ENCODE peak calls at places on chromosome 13, in ten cellular contexts. Y, T, D, R, V, K, Q, G, X and J are unnamed samples.

GRCh38 chr13:90415902-90416301 is 931.6 kb upstream of the MIR17HG start:
- DNase-seq in Y (no peak), T (no peak), D (no peak), R (no peak), V (no peak), K (no peak), Q (no peak), G (no peak), X (no peak), J (no peak)

GRCh38 chr13:99442273-99442895 is 58.9 kb upstream of the TM9SF2 start:
- DNase-seq in Y (peak; percentile 35), T (peak; percentile 52), D (no peak), R (peak; percentile 47), V (no peak), K (no peak), Q (peak; percentile 55), G (peak; percentile 58), X (no peak), J (no peak)

GRCh38 chr13:109720758-109721184 is 65.6 kb downstream of the IRS2 start:
- DNase-seq in Y (peak; percentile 35), T (peak; percentile 55), D (no peak), R (no peak), V (no peak), K (no peak), Q (no peak), G (no peak), X (no peak), J (no peak)

GRCh38 chr13:43146400-43146799 is 123.0 kb downstream of the DNAJC15 start:
- DNase-seq in Y (no peak), T (no peak), D (no peak), R (no peak), V (no peak), K (no peak), Q (no peak), G (no peak), X (no peak), J (no peak)

GRCh38 chr13:111508164-111508870 is 187.9 kb downstream of the TEX29 start:
- DNase-seq in Y (no peak), T (peak; percentile 10), D (no peak), R (no peak), V (no peak), K (no peak), Q (no peak), G (no peak), X (no peak), J (no peak)

GRCh38 chr13:110126391-110126961 is 180.5 kb downstream of the COL4A1 start:
- DNase-seq in Y (no peak), T (no peak), D (no peak), R (no peak), V (no peak), K (peak; percentile 82), Q (no peak), G (no peak), X (peak; percentile 92), J (peak; percentile 77)

GRCh38 chr13:113859311-113860050 is 4.4 kb downstream of the GAS6 start:
- DNase-seq in Y (no peak), T (no peak), D (no peak), R (no peak), V (no peak), K (no peak), Q (no peak), G (no peak), X (no peak), J (no peak)

GRCh38 chr13:28613562-28613961 is 45.4 kb upstream of the POMP start:
- DNase-seq in Y (no peak), T (no peak), D (no peak), R (no peak), V (no peak), K (no peak), Q (no peak), G (no peak), X (no peak), J (no peak)

GRCh38 chr13:113915786-113916329 is 52.0 kb upstream of the GAS6 start:
- DNase-seq in Y (no peak), T (peak; percentile 19), D (no peak), R (no peak), V (peak; percentile 52), K (no peak), Q (no peak), G (no peak), X (peak; percentile 47), J (peak; percentile 12)

GRCh38 chr13:105177265-105177900 is 1358.1 kb downstream of the EFNB2 start:
- DNase-seq in Y (no peak), T (no peak), D (no peak), R (no peak), V (no peak), K (no peak), Q (no peak), G (no peak), X (no peak), J (no peak)

GRCh38 chr13:97538193-97538592 is 104.2 kb downstream of the RAP2A start:
- DNase-seq in Y (no peak), T (no peak), D (no peak), R (no peak), V (no peak), K (no peak), Q (no peak), G (no peak), X (no peak), J (peak; percentile 23)

DNA sequence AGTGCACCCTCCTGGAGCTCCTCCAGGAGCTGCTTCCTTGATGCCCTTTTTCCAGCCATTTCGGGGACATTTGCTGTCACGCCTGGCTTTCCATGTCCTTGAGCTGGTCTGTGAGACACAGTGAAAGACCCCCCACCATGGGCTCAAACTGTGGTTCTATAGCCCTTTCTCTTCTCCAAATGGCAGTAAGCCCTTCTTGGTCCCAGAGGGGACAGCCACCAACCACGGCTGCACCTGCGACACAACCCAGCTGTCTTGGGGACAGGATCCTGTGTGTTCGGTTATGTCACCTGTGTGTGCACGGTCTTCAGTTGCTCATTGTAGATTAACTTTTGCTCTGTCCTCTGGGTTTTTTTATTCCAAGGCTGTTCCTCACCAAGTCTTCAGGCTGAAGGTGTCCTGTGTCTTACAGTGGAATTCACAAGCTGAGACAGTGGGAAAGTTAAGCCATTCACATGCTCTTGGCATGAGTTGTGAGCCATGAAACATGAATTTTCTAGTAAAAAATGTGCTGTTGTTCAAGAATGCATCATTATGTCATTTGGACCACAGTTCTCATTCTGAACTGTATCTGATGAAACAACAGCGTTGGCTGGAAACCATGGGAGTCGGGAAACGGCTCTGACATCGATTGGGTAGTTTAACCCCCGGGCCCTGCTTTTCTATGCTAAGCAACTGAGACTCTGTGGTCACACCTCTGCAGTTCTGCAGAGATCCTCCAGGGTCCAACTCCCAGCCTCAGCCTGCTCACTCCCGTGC is 129.5 kb upstream of the MCF2L start:
- DNase-seq in Y (no peak), T (no peak), D (no peak), R (no peak), V (no peak), K (no peak), Q (no peak), G (no peak), X (no peak), J (no peak)
- TF ChIP-seq POLR2AphosphoS5 in Y (no peak), T (no peak), D (no peak), R (no peak), V (no peak), K (no peak), Q (no peak), G (no peak), X (no peak), J (no peak)

GRCh38 chr13:31772231-31772630 is 32.9 kb downstream of the RXFP2 start:
- DNase-seq in Y (no peak), T (no peak), D (no peak), R (no peak), V (no peak), K (no peak), Q (no peak), G (no peak), X (no peak), J (no peak)

GRCh38 chr13:31775148-31775547 is 35.8 kb downstream of the RXFP2 start:
- DNase-seq in Y (no peak), T (no peak), D (no peak), R (no peak), V (no peak), K (no peak), Q (no peak), G (no peak), X (no peak), J (no peak)

GRCh38 chr13:31775686-31776085 is 36.4 kb downstream of the RXFP2 start:
- DNase-seq in Y (no peak), T (no peak), D (no peak), R (no peak), V (peak; percentile 64), K (peak; percentile 66), Q (no peak), G (no peak), X (no peak), J (no peak)

GRCh38 chr13:31773538-31773937 is 34.2 kb downstream of the RXFP2 start:
- DNase-seq in Y (no peak), T (no peak), D (no peak), R (no peak), V (no peak), K (no peak), Q (no peak), G (no peak), X (no peak), J (no peak)

GRCh38 chr13:31774186-31774585 is 34.9 kb downstream of the RXFP2 start:
- DNase-seq in Y (no peak), T (no peak), D (no peak), R (no peak), V (no peak), K (no peak), Q (no peak), G (no peak), X (no peak), J (no peak)
- TF ChIP-seq EP300 in Y (no peak), T (no peak), D (no peak), R (no peak), V (no peak), K (no peak), Q (no peak), G (no peak), X (no peak), J (no peak)

DNA sequence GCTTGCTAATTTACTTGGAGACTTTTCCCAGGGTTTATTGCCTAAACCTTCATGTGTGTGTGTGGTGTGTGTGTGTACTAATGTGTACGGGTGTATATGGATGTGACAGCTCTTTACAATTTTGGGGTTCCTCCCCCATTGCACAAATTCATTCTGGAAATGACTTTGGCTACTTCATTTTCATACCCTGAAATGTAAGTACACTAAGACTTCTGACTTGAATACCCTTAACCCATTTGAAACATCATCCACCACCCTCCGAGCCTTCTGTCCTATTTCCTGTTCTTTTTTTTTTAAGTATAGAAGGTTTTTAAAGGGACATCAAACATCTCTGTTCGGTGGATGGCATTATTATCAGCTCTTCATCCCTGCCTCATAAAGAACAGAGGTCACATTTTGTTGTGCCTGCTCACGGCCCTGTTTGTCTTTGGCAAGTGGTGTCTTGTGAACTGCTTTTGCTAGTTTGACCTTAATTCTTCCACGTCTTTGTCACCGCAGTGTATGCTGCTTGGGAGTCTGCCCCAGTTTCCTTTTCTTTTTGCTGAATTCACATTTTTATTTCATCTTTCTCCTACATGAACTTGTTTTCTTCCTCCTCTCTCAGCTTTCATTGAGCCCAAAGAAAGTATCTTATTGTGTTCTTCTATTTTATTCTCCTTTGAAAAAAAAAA is 228.3 kb downstream of the FOXO1 start:
- DNase-seq in Y (no peak), T (no peak), D (no peak), R (no peak), V (no peak), K (no peak), Q (no peak), G (no peak), X (no peak), J (no peak)
- TF ChIP-seq POLR2AphosphoS5 in Y (no peak), T (no peak), D (no peak), R (no peak), V (no peak), K (no peak), Q (no peak), G (no peak), X (no peak), J (no peak)

GRCh38 chr13:77386880-77387606 is 60.1 kb upstream of the MYCBP2 start:
- DNase-seq in Y (no peak), T (no peak), D (no peak), R (no peak), V (peak; percentile 65), K (no peak), Q (no peak), G (no peak), X (no peak), J (no peak)
- TF ChIP-seq EP300 in Y (no peak), T (no peak), D (no peak), R (no peak), V (no peak), K (peak; percentile 6), Q (no peak), G (no peak), X (no peak), J (no peak)